ENCODE peak calls at places on chromosomes 16 and 17, in eight cellular contexts. One of them, this sample, is unnamed.

GRCh38 chr17:5424909-5425308 is 4.9 kb downstream of the RPAIN start:
- DNase-seq in prostate gland: no peak
- DNase-seq in GM23338: no peak
- DNase-seq in transverse colon: no peak
- DNase-seq in stomach: no peak
- DNase-seq in breast epithelium: no peak
- DNase-seq in HCT116: no peak
- DNase-seq in K562: no peak
- DNase-seq in this sample: no peak

GRCh38 chr17:7112527-7113108 is 2.0 kb downstream of the ASGR2 start:
- DNase-seq in HCT116: no peak
- DNase-seq in breast epithelium: no peak
- DNase-seq in transverse colon: no peak
- DNase-seq in stomach: no peak
- DNase-seq in prostate gland: no peak
- DNase-seq in GM23338: no peak
- DNase-seq in K562: no peak
- DNase-seq in this sample: no peak

GRCh38 chr16:74745109-74745615 is 29.5 kb downstream of the FA2H start:
- DNase-seq in GM23338: no peak
- DNase-seq in stomach: no peak
- DNase-seq in HCT116: no peak
- DNase-seq in breast epithelium: no peak
- DNase-seq in transverse colon: no peak
- DNase-seq in prostate gland: no peak
- DNase-seq in K562: no peak
- DNase-seq in this sample: no peak

GRCh38 chr16:84294196-84295142 is at the start of gene WFDC1:
- DNase-seq in HCT116: no peak
- DNase-seq in prostate gland: no peak
- DNase-seq in transverse colon: no peak
- DNase-seq in K562: no peak
- DNase-seq in GM23338: peak; percentile 43
- DNase-seq in stomach: no peak
- DNase-seq in breast epithelium: no peak
- DNase-seq in this sample: no peak

GRCh38 chr17:48840441-48840840 is 9.6 kb downstream of the CALCOCO2 start:
- DNase-seq in K562: no peak
- DNase-seq in stomach: no peak
- DNase-seq in GM23338: no peak
- DNase-seq in HCT116: no peak
- DNase-seq in prostate gland: no peak
- DNase-seq in breast epithelium: no peak
- DNase-seq in transverse colon: no peak
- DNase-seq in this sample: no peak

GRCh38 chr17:77555741-77556291 is 402.7 kb upstream of the TNRC6C start:
- DNase-seq in prostate gland: no peak
- DNase-seq in stomach: no peak
- DNase-seq in K562: no peak
- DNase-seq in GM23338: no peak
- DNase-seq in HCT116: no peak
- DNase-seq in breast epithelium: no peak
- DNase-seq in transverse colon: peak; percentile 16
- DNase-seq in this sample: no peak

GRCh38 chr17:5468075-5468473 is 708 bp downstream of the DHX33 start:
- DNase-seq in prostate gland: no peak
- DNase-seq in breast epithelium: no peak
- DNase-seq in K562: peak; percentile 11
- DNase-seq in transverse colon: no peak
- DNase-seq in stomach: no peak
- DNase-seq in GM23338: peak; percentile 14
- DNase-seq in HCT116: no peak
- DNase-seq in this sample: no peak

GRCh38 chr16:397736-398332 is 835 bp downstream of the NME4 start:
- DNase-seq in GM23338: peak; percentile 87
- DNase-seq in K562: no peak
- DNase-seq in HCT116: peak; percentile 28
- DNase-seq in transverse colon: peak; percentile 81
- DNase-seq in prostate gland: peak; percentile 82
- DNase-seq in breast epithelium: peak; percentile 80
- DNase-seq in stomach: peak; percentile 82
- DNase-seq in this sample: no peak

GRCh38 chr17:20120835-20121234 is 111.7 kb downstream of the SPECC1 start:
- DNase-seq in transverse colon: no peak
- DNase-seq in breast epithelium: no peak
- DNase-seq in prostate gland: no peak
- DNase-seq in GM23338: no peak
- DNase-seq in K562: no peak
- DNase-seq in stomach: no peak
- DNase-seq in HCT116: no peak
- DNase-seq in this sample: no peak

GRCh38 chr17:6327007-6327406 is 107.9 kb downstream of the AIPL1 start:
- DNase-seq in GM23338: peak; percentile 63
- DNase-seq in breast epithelium: no peak
- DNase-seq in K562: no peak
- DNase-seq in HCT116: no peak
- DNase-seq in prostate gland: no peak
- DNase-seq in transverse colon: no peak
- DNase-seq in stomach: no peak
- DNase-seq in this sample: no peak

GRCh38 chr17:512311-512710 is 159.7 kb upstream of the RPH3AL start:
- DNase-seq in K562: no peak
- DNase-seq in breast epithelium: no peak
- DNase-seq in GM23338: no peak
- DNase-seq in transverse colon: no peak
- DNase-seq in prostate gland: no peak
- DNase-seq in stomach: no peak
- DNase-seq in HCT116: no peak
- DNase-seq in this sample: no peak

GRCh38 chr16:24758986-24759385 is 29.5 kb downstream of the TNRC6A start:
- DNase-seq in HCT116: no peak
- DNase-seq in breast epithelium: no peak
- DNase-seq in GM23338: no peak
- DNase-seq in stomach: no peak
- DNase-seq in transverse colon: no peak
- DNase-seq in prostate gland: no peak
- DNase-seq in K562: no peak
- DNase-seq in this sample: no peak

GRCh38 chr17:13594310-13594709 is 7.4 kb downstream of the HS3ST3A1 start:
- DNase-seq in HCT116: no peak
- DNase-seq in transverse colon: no peak
- DNase-seq in GM23338: peak; percentile 20
- DNase-seq in stomach: no peak
- DNase-seq in breast epithelium: no peak
- DNase-seq in K562: no peak
- DNase-seq in prostate gland: no peak
- DNase-seq in this sample: no peak

GRCh38 chr17:27635275-27635823 is 4.4 kb downstream of the LGALS9 start:
- DNase-seq in transverse colon: peak; percentile 57
- DNase-seq in K562: no peak
- DNase-seq in HCT116: no peak
- DNase-seq in stomach: no peak
- DNase-seq in GM23338: no peak
- DNase-seq in breast epithelium: no peak
- DNase-seq in prostate gland: no peak
- DNase-seq in this sample: no peak

GRCh38 chr17:81097134-81097942 is 62.4 kb downstream of the BAIAP2 start:
- DNase-seq in GM23338: peak; percentile 72
- DNase-seq in HCT116: peak; percentile 75
- DNase-seq in K562: peak; percentile 88
- DNase-seq in stomach: peak; percentile 74
- DNase-seq in transverse colon: peak; percentile 68
- DNase-seq in prostate gland: peak; percentile 73
- DNase-seq in breast epithelium: no peak
- DNase-seq in this sample: no peak

GRCh38 chr17:8225813-8226535 is 15.6 kb upstream of the AURKB start:
- DNase-seq in GM23338: peak; percentile 85
- DNase-seq in transverse colon: peak; percentile 54
- DNase-seq in stomach: peak; percentile 39
- DNase-seq in prostate gland: no peak
- DNase-seq in breast epithelium: no peak
- DNase-seq in K562: peak; percentile 28
- DNase-seq in HCT116: peak; percentile 74
- DNase-seq in this sample: peak; percentile 93

GRCh38 chr16:49619811-49620157 is 236.1 kb downstream of the ZNF423 start:
- DNase-seq in GM23338: no peak
- DNase-seq in transverse colon: no peak
- DNase-seq in stomach: peak; percentile 7
- DNase-seq in K562: no peak
- DNase-seq in prostate gland: no peak
- DNase-seq in HCT116: no peak
- DNase-seq in breast epithelium: no peak
- DNase-seq in this sample: no peak

GRCh38 chr17:58326609-58327341 is 1.8 kb downstream of the TSPOAP1 start:
- DNase-seq in transverse colon: no peak
- DNase-seq in HCT116: no peak
- DNase-seq in stomach: no peak
- DNase-seq in breast epithelium: no peak
- DNase-seq in GM23338: no peak
- DNase-seq in K562: no peak
- DNase-seq in prostate gland: no peak
- DNase-seq in this sample: no peak

GRCh38 chr16:55324491-55325447 is 766 bp downstream of the IRX6 start:
- DNase-seq in breast epithelium: no peak
- DNase-seq in HCT116: no peak
- DNase-seq in prostate gland: no peak
- DNase-seq in GM23338: peak; percentile 49
- DNase-seq in K562: no peak
- DNase-seq in transverse colon: no peak
- DNase-seq in stomach: no peak
- DNase-seq in this sample: no peak

GRCh38 chr17:78708510-78708973 is 73.5 kb downstream of the CYTH1 start:
- DNase-seq in GM23338: peak; percentile 85
- DNase-seq in prostate gland: peak; percentile 49
- DNase-seq in breast epithelium: peak; percentile 61
- DNase-seq in HCT116: peak; percentile 56
- DNase-seq in stomach: peak; percentile 72
- DNase-seq in transverse colon: peak; percentile 70
- DNase-seq in K562: peak; percentile 62
- DNase-seq in this sample: peak; percentile 41

GRCh38 chr17:42182927-42183734 is 2.1 kb downstream of the HCRT start:
- DNase-seq in K562: peak; percentile 61
- DNase-seq in HCT116: no peak
- DNase-seq in prostate gland: no peak
- DNase-seq in breast epithelium: no peak
- DNase-seq in stomach: no peak
- DNase-seq in transverse colon: no peak
- DNase-seq in GM23338: no peak
- DNase-seq in this sample: no peak

GRCh38 chr16:82047787-82048186 is 12.7 kb downstream of the HSD17B2 start:
- DNase-seq in prostate gland: no peak
- DNase-seq in HCT116: no peak
- DNase-seq in K562: no peak
- DNase-seq in breast epithelium: no peak
- DNase-seq in GM23338: no peak
- DNase-seq in stomach: no peak
- DNase-seq in transverse colon: no peak
- DNase-seq in this sample: no peak

GRCh38 chr16:1940273-1941161 is 2.5 kb downstream of the MSRB1 start:
- DNase-seq in K562: no peak
- DNase-seq in breast epithelium: no peak
- DNase-seq in HCT116: no peak
- DNase-seq in stomach: no peak
- DNase-seq in prostate gland: no peak
- DNase-seq in transverse colon: peak; percentile 47
- DNase-seq in GM23338: no peak
- DNase-seq in this sample: no peak
- TF ChIP-seq POLR2AphosphoS5 in K562: no peak
- TF ChIP-seq POLR2AphosphoS5 in breast epithelium: no peak
- TF ChIP-seq POLR2AphosphoS5 in HCT116: no peak
- TF ChIP-seq POLR2AphosphoS5 in stomach: no peak
- TF ChIP-seq POLR2AphosphoS5 in prostate gland: no peak
- TF ChIP-seq POLR2AphosphoS5 in transverse colon: no peak
- TF ChIP-seq POLR2AphosphoS5 in GM23338: no peak
- TF ChIP-seq POLR2AphosphoS5 in this sample: no peak

DNA sequence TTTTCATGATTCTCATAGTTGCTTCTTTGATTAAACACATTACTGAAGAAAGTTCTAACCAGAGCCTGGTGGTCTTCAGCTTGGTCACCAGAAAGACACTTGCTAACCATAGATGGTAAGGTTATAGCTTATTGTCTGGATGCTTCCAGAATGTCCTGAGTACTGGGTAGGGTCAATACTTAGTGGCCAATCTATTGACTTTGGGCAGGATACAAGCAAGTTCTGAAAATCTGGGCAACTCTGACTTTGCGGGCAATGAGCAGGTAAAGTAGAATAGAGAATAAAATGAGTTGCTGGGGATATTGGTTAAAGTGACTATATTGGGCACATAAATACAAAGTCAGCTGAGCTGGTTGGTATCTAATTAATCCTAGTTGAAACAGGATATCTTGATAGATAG is 63.0 kb downstream of the ABCA8 start:
- DNase-seq in prostate gland: no peak
- DNase-seq in GM23338: no peak
- DNase-seq in stomach: no peak
- DNase-seq in HCT116: no peak
- DNase-seq in K562: no peak
- DNase-seq in breast epithelium: no peak
- DNase-seq in transverse colon: no peak
- DNase-seq in this sample: no peak
- TF ChIP-seq POLR2AphosphoS5 in prostate gland: no peak
- TF ChIP-seq POLR2AphosphoS5 in GM23338: no peak
- TF ChIP-seq POLR2AphosphoS5 in stomach: no peak
- TF ChIP-seq POLR2AphosphoS5 in HCT116: no peak
- TF ChIP-seq POLR2AphosphoS5 in K562: no peak
- TF ChIP-seq POLR2AphosphoS5 in breast epithelium: no peak
- TF ChIP-seq POLR2AphosphoS5 in transverse colon: no peak
- TF ChIP-seq POLR2AphosphoS5 in this sample: no peak

GRCh38 chr16:10918294-10919002 is 23.8 kb downstream of the DEXI start:
- DNase-seq in HCT116: peak; percentile 88
- DNase-seq in GM23338: peak; percentile 96
- DNase-seq in prostate gland: peak; percentile 91
- DNase-seq in K562: peak; percentile 81
- DNase-seq in breast epithelium: peak; percentile 93
- DNase-seq in stomach: peak; percentile 95
- DNase-seq in transverse colon: peak; percentile 93
- DNase-seq in this sample: peak; percentile 94
- TF ChIP-seq POLR2AphosphoS5 in HCT116: no peak
- TF ChIP-seq POLR2AphosphoS5 in GM23338: no peak
- TF ChIP-seq POLR2AphosphoS5 in prostate gland: peak; percentile 78
- TF ChIP-seq POLR2AphosphoS5 in K562: no peak
- TF ChIP-seq POLR2AphosphoS5 in breast epithelium: peak; percentile 42
- TF ChIP-seq POLR2AphosphoS5 in stomach: peak; percentile 94
- TF ChIP-seq POLR2AphosphoS5 in transverse colon: no peak
- TF ChIP-seq POLR2AphosphoS5 in this sample: no peak

DNA sequence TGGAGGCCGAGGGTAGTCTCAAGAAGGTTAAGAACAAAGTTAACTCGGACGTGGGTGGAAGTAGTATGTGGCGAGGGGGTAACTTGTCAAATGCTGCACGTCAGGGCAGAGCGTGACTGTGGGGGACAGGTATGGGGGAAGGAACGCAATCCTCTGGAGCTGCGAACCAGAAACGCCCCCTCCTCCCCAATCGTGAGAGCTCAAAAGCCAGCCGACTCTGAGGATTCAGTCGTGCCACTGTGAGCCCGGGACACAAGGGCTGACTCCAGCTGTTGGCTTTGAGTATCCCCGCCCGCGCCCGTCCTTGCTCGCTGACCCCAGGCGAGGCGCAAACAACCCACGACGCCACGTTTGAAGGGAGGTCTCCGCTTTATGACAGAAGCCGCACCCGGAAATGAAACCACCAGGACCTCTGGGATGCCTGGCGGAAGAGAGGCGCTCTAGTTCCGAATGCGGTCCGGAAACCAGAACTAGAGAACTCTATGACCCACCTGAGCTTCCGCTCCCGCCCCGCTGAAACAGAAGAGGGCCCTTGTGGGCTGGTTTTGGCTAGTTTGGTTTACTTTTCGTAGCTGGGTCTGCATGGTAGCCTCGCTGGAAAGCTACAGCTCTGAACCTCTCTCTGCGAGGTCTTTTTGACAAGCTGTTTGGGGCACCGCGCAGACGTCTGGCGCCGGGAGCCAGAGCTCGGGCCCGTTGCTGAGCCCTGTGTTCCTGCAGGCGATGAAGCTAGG is at the start of gene PEX12:
- DNase-seq in transverse colon: peak; percentile 91
- DNase-seq in stomach: peak; percentile 88
- DNase-seq in K562: peak; percentile 78
- DNase-seq in GM23338: peak; percentile 95
- DNase-seq in breast epithelium: peak; percentile 73
- DNase-seq in HCT116: peak; percentile 81
- DNase-seq in prostate gland: peak; percentile 88
- DNase-seq in this sample: peak; percentile 70
- TF ChIP-seq POLR2AphosphoS5 in transverse colon: peak; percentile 67
- TF ChIP-seq POLR2AphosphoS5 in stomach: peak; percentile 88
- TF ChIP-seq POLR2AphosphoS5 in K562: peak; percentile 89
- TF ChIP-seq POLR2AphosphoS5 in GM23338: peak; percentile 93
- TF ChIP-seq POLR2AphosphoS5 in breast epithelium: peak; percentile 85
- TF ChIP-seq POLR2AphosphoS5 in HCT116: peak; percentile 97
- TF ChIP-seq POLR2AphosphoS5 in prostate gland: peak; percentile 93
- TF ChIP-seq POLR2AphosphoS5 in this sample: peak; percentile 99

This sample was measured in Panc1.